ENCODE peak calls at places on chromosomes 4 and X, in ten cellular contexts. S is psoas muscle; F is fibroblast of the aortic adventitia; T is astrocyte of the cerebellum; G is fibroblast of lung; K is heart right ventricle; B is activated CD8-positive, alpha-beta T cell treated with anti-CD3 and anti-CD28 coated beads for 36 hours; E is B cell; X is GM12865; R is Caco-2. O is an unnamed sample.

GRCh38 chr4:121668368-121669162 is 28.2 kb downstream of the ANXA5 start:
- DNase-seq in S (no peak), F (peak; percentile 96), T (peak; percentile 94), G (peak; percentile 94), K (no peak), B (no peak), E (no peak), X (no peak), R (no peak), O (no peak)

GRCh38 chrX:65493431-65493830 is 41.2 kb downstream of the LAS1L start:
- DNase-seq in S (no peak), F (no peak), T (no peak), G (no peak), K (no peak), B (no peak), E (no peak), X (no peak), R (no peak), O (no peak)

GRCh38 chr4:76476606-76477005 is 41.6 kb downstream of the SHROOM3 start:
- DNase-seq in S (no peak), F (no peak), T (no peak), G (no peak), K (no peak), B (no peak), E (no peak), X (no peak), R (no peak), O (no peak)

GRCh38 chrX:103376118-103376978 is at the start of gene BEX3:
- DNase-seq in S (peak; percentile 41), F (peak; percentile 48), T (no peak), G (peak; percentile 62), K (peak; percentile 28), B (peak; percentile 50), E (peak; percentile 10), X (peak; percentile 19), R (peak; percentile 56), O (peak; percentile 27)

GRCh38 chr4:123397276-123398150 is 918 bp downstream of the SPRY1 start:
- DNase-seq in S (peak; percentile 73), F (peak; percentile 52), T (no peak), G (peak; percentile 42), K (peak; percentile 36), B (peak; percentile 76), E (peak; percentile 73), X (peak; percentile 47), R (peak; percentile 77), O (peak; percentile 48)

GRCh38 chr4:162406637-162407370 is 243.0 kb upstream of the FSTL5 start:
- DNase-seq in S (no peak), F (no peak), T (no peak), G (no peak), K (no peak), B (no peak), E (no peak), X (no peak), R (peak; percentile 33), O (no peak)

GRCh38 chr4:38656111-38656510 is 7.9 kb upstream of the KLF3 start:
- DNase-seq in S (no peak), F (no peak), T (no peak), G (no peak), K (no peak), B (no peak), E (no peak), X (no peak), R (no peak), O (no peak)

GRCh38 chr4:104811727-104812126 is 317.0 kb upstream of the CXXC4 start:
- DNase-seq in S (no peak), F (no peak), T (no peak), G (no peak), K (no peak), B (peak; percentile 2), E (no peak), X (no peak), R (no peak), O (no peak)

GRCh38 chrX:18702362-18703195 is 4.9 kb upstream of the PPEF1 start:
- DNase-seq in S (no peak), F (peak; percentile 51), T (peak; percentile 11), G (peak; percentile 91), K (no peak), B (no peak), E (no peak), X (no peak), R (no peak), O (no peak)

GRCh38 chr4:70994069-70994366 is 569 bp downstream of the DCK start:
- DNase-seq in S (no peak), F (no peak), T (no peak), G (no peak), K (no peak), B (no peak), E (no peak), X (no peak), R (no peak), O (no peak)

GRCh38 chr4:62455871-62456270 is 1255.7 kb downstream of the ADGRL3 start:
- DNase-seq in S (no peak), F (no peak), T (no peak), G (no peak), K (no peak), B (no peak), E (no peak), X (no peak), R (no peak), O (no peak)

GRCh38 chr4:145868637-145869409 is 69.8 kb downstream of the ZNF827 start:
- DNase-seq in S (no peak), F (peak; percentile 28), T (no peak), G (peak; percentile 12), K (no peak), B (no peak), E (no peak), X (peak; percentile 72), R (no peak), O (no peak)
- TF ChIP-seq CTCF in S (no peak), F (peak; percentile 16), T (no peak), G (no peak), K (no peak), B (no peak), E (no peak), X (no peak), R (no peak), O (peak; percentile 10)

DNA sequence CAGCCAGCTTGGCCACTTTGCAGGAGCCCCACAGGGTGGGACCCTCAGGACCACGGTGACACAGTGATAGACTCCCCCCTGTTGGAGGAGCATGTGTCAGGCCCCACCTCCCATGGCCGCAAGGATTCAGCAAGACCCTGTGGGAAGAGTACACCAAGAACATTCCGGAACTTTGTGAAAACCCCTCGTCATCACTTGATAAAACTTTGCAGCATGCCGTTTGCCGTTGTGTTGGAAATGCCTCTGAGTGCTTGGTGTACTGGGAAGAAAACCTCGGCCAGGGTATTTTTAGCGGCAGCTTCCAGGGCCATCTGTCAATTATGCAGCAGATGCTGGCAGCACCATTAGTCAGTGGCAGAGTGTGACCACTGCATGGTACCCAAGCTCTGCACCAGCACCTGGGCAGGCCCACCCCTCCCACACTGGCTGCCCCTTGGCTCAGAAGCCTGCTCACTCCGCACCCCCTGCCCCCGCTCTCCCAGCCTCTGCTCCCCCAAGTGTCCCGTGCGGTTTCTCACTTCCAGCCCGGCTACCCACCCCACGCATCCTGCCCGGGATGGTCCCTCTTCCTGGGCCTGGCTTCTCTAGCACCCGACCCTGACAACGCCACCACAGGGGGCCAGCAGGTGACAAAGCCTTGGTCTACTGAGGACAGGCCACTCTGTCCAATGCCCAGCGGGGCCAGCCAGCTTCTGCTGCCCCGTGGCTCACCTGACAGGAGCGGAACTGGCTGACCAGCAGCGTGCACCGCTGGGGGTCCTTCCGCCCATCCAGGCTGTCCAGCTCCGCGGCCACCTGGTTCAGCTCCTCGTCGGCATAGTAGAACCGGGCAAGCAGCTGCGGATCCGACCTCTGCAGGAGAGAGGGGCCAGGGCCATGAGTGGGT is 65.0 kb downstream of the ZFYVE28 start:
- DNase-seq in S (no peak), F (peak; percentile 36), T (no peak), G (no peak), K (peak; percentile 37), B (no peak), E (no peak), X (no peak), R (no peak), O (no peak)
- TF ChIP-seq CTCF in S (no peak), F (no peak), T (no peak), G (no peak), K (no peak), B (no peak), E (no peak), X (no peak), R (no peak), O (no peak)

GRCh38 chr4:154471924-154472323 is 19.7 kb downstream of the DCHS2 start:
- DNase-seq in S (no peak), F (no peak), T (no peak), G (peak; percentile 22), K (no peak), B (no peak), E (no peak), X (no peak), R (no peak), O (no peak)
- TF ChIP-seq CTCF in S (no peak), F (no peak), T (no peak), G (no peak), K (no peak), B (no peak), E (no peak), X (no peak), R (no peak), O (no peak)

GRCh38 chrX:73447311-73447794 is 500 bp downstream of the CDX4 start:
- DNase-seq in S (no peak), F (no peak), T (no peak), G (no peak), K (no peak), B (peak; percentile 3), E (no peak), X (no peak), R (no peak), O (no peak)
- TF ChIP-seq CTCF in S (no peak), F (no peak), T (no peak), G (no peak), K (no peak), B (no peak), E (no peak), X (no peak), R (no peak), O (no peak)

GRCh38 chr4:147933316-147933715 is 201.4 kb downstream of the ARHGAP10 start:
- DNase-seq in S (no peak), F (no peak), T (no peak), G (peak; percentile 47), K (no peak), B (no peak), E (no peak), X (no peak), R (no peak), O (no peak)
- TF ChIP-seq CTCF in S (peak; percentile 29), F (peak; percentile 7), T (peak; percentile 20), G (peak; percentile 11), K (peak; percentile 29), B (no peak), E (no peak), X (no peak), R (no peak), O (no peak)

GRCh38 chr4:65089666-65090065 is 580.6 kb downstream of the EPHA5 start:
- DNase-seq in S (no peak), F (peak; percentile 10), T (no peak), G (no peak), K (no peak), B (no peak), E (no peak), X (no peak), R (no peak), O (no peak)
- TF ChIP-seq CTCF in S (no peak), F (peak; percentile 10), T (peak; percentile 34), G (no peak), K (no peak), B (no peak), E (no peak), X (no peak), R (no peak), O (no peak)

GRCh38 chrX:46554942-46555341 is 9.7 kb upstream of the ZNF674 start:
- DNase-seq in S (no peak), F (peak; percentile 72), T (no peak), G (peak; percentile 66), K (no peak), B (no peak), E (no peak), X (peak; percentile 5), R (no peak), O (no peak)
- TF ChIP-seq CTCF in S (peak; percentile 22), F (peak; percentile 33), T (no peak), G (no peak), K (peak; percentile 33), B (no peak), E (no peak), X (no peak), R (no peak), O (no peak)